ENCODE peak calls at places on chromosome 3, in seven cellular contexts. P is HCEC 1CT, U is Caki2, X is anterior cingulate cortex, F is PC-9, I is NCI-H69, M is NCI-H226. E is an unnamed sample.

GRCh38 chr3:19060404-19060803 is 87.9 kb upstream of the KCNH8 start:
- DNase-seq in F (peak), M (no peak), I (no peak), P (no peak), X (no peak), U (no peak), E (no peak)

GRCh38 chr3:185176756-185177359 is 24.0 kb upstream of the C3orf70 start:
- DNase-seq in X (peak), I (peak), U (no peak), F (peak), P (peak), M (no peak), E (no peak)

GRCh38 chr3:183597959-183598358 is 37.5 kb upstream of the KLHL24 start:
- DNase-seq in I (no peak), M (no peak), X (no peak), U (no peak), P (no peak), F (no peak), E (no peak)

GRCh38 chr3:46558184-46559029 is 7.7 kb downstream of the LRRC2 start:
- DNase-seq in P (peak), M (peak), U (peak), I (peak), X (peak), F (peak), E (peak)

GRCh38 chr3:192848371-192849233 is 69.1 kb downstream of the MB21D2 start:
- DNase-seq in U (no peak), F (no peak), I (no peak), X (no peak), M (no peak), P (peak), E (no peak)

GRCh38 chr3:133377396-133377795 is 22.5 kb upstream of the BFSP2 start:
- DNase-seq in P (peak), I (peak), X (no peak), F (no peak), M (no peak), U (no peak), E (no peak)

GRCh38 chr3:66270726-66271125 is 49.9 kb downstream of the SLC25A26 start:
- DNase-seq in F (no peak), X (no peak), M (no peak), I (peak), U (no peak), P (peak), E (no peak)

GRCh38 chr3:59189561-59190338 is 139.9 kb upstream of the CFAP20DC start:
- DNase-seq in I (peak), U (peak), X (no peak), P (no peak), M (peak), F (no peak), E (no peak)

GRCh38 chr3:182105875-182106274 is 394.1 kb downstream of the SOX2 start:
- DNase-seq in P (no peak), U (no peak), I (no peak), F (no peak), M (peak), X (no peak), E (no peak)

GRCh38 chr3:158642474-158643210 is 1.7 kb upstream of the GFM1 start:
- DNase-seq in P (no peak), I (no peak), M (no peak), F (no peak), X (no peak), U (no peak), E (no peak)

GRCh38 chr3:195081242-195081963 is 189.6 kb downstream of the XXYLT1 start:
- DNase-seq in U (no peak), I (peak), M (no peak), F (no peak), X (no peak), P (no peak), E (no peak)

GRCh38 chr3:71876706-71877105 is 91.8 kb upstream of the PROK2 start:
- DNase-seq in M (no peak), F (no peak), P (no peak), U (no peak), I (no peak), X (no peak), E (no peak)

GRCh38 chr3:125582707-125583106 is 12.6 kb downstream of the OSBPL11 start:
- DNase-seq in P (no peak), X (no peak), U (no peak), I (peak), F (no peak), M (no peak), E (no peak)

GRCh38 chr3:160540546-160540945 is 24.8 kb downstream of the KPNA4 start:
- DNase-seq in U (no peak), F (no peak), P (peak), X (no peak), M (no peak), I (no peak), E (no peak)

GRCh38 chr3:144677118-144677517 is 705.5 kb downstream of the DIPK2A start:
- DNase-seq in X (no peak), U (no peak), I (no peak), F (no peak), M (peak), P (peak), E (no peak)

GRCh38 chr3:8164145-8164544 is 337.5 kb upstream of the LMCD1 start:
- DNase-seq in X (no peak), I (no peak), P (no peak), U (no peak), F (no peak), M (no peak), E (no peak)

GRCh38 chr3:142963266-142964149 is at the start of gene PAQR9:
- DNase-seq in U (peak), M (no peak), I (peak), F (no peak), P (no peak), X (peak), E (no peak)

GRCh38 chr3:189862385-189863023 is 231.3 kb downstream of the TP63 start:
- DNase-seq in U (no peak), F (no peak), X (no peak), P (no peak), M (peak), I (no peak), E (no peak)

GRCh38 chr3:134359121-134360010 is 14.9 kb downstream of the AMOTL2 start:
- DNase-seq in F (peak), I (no peak), P (no peak), X (no peak), U (no peak), M (no peak), E (no peak)

GRCh38 chr3:40800343-40800742 is 275.6 kb downstream of the ZNF621 start:
- DNase-seq in U (peak), M (peak), X (no peak), P (peak), F (peak), I (no peak), E (peak)

GRCh38 chr3:45640724-45641361 is 46.3 kb downstream of the LIMD1 start:
- DNase-seq in X (no peak), I (no peak), U (no peak), M (no peak), P (no peak), F (peak), E (no peak)

GRCh38 chr3:39639344-39640236 is 169.8 kb upstream of the MYRIP start:
- DNase-seq in F (peak), P (peak), I (no peak), U (peak), X (no peak), M (peak), E (peak)

GRCh38 chr3:148232409-148232808 is 465.3 kb upstream of the AGTR1 start:
- DNase-seq in P (no peak), I (no peak), U (no peak), F (no peak), X (no peak), M (peak), E (no peak)

GRCh38 chr3:70281663-70282062 is 30.8 kb downstream of the MDFIC2 start:
- DNase-seq in X (no peak), P (no peak), I (no peak), F (no peak), U (peak), M (peak), E (no peak)

E was measured in epithelial cell of proximal tubule.